ENCODE peak calls at places on chromosomes 1 and 21, in seven cellular contexts. One of them, this sample, is unnamed.
A peak's percentile ranks its signal among the peaks of the same experiment; 100 is the strongest.

GRCh38 chr1:220680085-220680687 is 10.0 kb upstream of the C1orf115 start:
- DNase-seq in stimulated activated CD8-positive, alpha-beta memory T cell treated with anti-CD3 and anti-CD28 coated beads, Interleukin-7, amount 100 ng/mL, for 1 hour: no peak
- DNase-seq in mesothelial cell of epicardium: no peak
- DNase-seq in HEK293T: peak; percentile 64
- DNase-seq in EL: peak; percentile 43
- DNase-seq in hippocampal formation: peak; percentile 10
- DNase-seq in T1000: no peak
- DNase-seq in this sample: no peak

GRCh38 chr1:6093061-6093460 is 47.4 kb downstream of the KCNAB2 start:
- DNase-seq in stimulated activated CD8-positive, alpha-beta memory T cell treated with anti-CD3 and anti-CD28 coated beads, Interleukin-7, amount 100 ng/mL, for 1 hour: no peak
- DNase-seq in mesothelial cell of epicardium: no peak
- DNase-seq in HEK293T: no peak
- DNase-seq in EL: no peak
- DNase-seq in hippocampal formation: no peak
- DNase-seq in T1000: no peak
- DNase-seq in this sample: no peak

GRCh38 chr1:39852214-39852791 is 31.0 kb downstream of the TRIT1 start:
- DNase-seq in stimulated activated CD8-positive, alpha-beta memory T cell treated with anti-CD3 and anti-CD28 coated beads, Interleukin-7, amount 100 ng/mL, for 1 hour: no peak
- DNase-seq in mesothelial cell of epicardium: no peak
- DNase-seq in HEK293T: no peak
- DNase-seq in EL: no peak
- DNase-seq in hippocampal formation: no peak
- DNase-seq in T1000: no peak
- DNase-seq in this sample: no peak

GRCh38 chr1:89698020-89698560 is 65.2 kb downstream of the LRRC8C start:
- DNase-seq in stimulated activated CD8-positive, alpha-beta memory T cell treated with anti-CD3 and anti-CD28 coated beads, Interleukin-7, amount 100 ng/mL, for 1 hour: no peak
- DNase-seq in mesothelial cell of epicardium: no peak
- DNase-seq in HEK293T: no peak
- DNase-seq in EL: no peak
- DNase-seq in hippocampal formation: no peak
- DNase-seq in T1000: no peak
- DNase-seq in this sample: no peak

GRCh38 chr1:160207118-160207650 is 2.0 kb downstream of the PEA15 start:
- DNase-seq in stimulated activated CD8-positive, alpha-beta memory T cell treated with anti-CD3 and anti-CD28 coated beads, Interleukin-7, amount 100 ng/mL, for 1 hour: no peak
- DNase-seq in mesothelial cell of epicardium: no peak
- DNase-seq in HEK293T: no peak
- DNase-seq in EL: no peak
- DNase-seq in hippocampal formation: no peak
- DNase-seq in T1000: no peak
- DNase-seq in this sample: no peak

GRCh38 chr1:54998677-54999076 is at the start of gene BSND:
- DNase-seq in stimulated activated CD8-positive, alpha-beta memory T cell treated with anti-CD3 and anti-CD28 coated beads, Interleukin-7, amount 100 ng/mL, for 1 hour: no peak
- DNase-seq in mesothelial cell of epicardium: no peak
- DNase-seq in HEK293T: no peak
- DNase-seq in EL: no peak
- DNase-seq in hippocampal formation: no peak
- DNase-seq in T1000: no peak
- DNase-seq in this sample: no peak

GRCh38 chr1:202343652-202344349 is 2.1 kb upstream of the UBE2T start:
- DNase-seq in stimulated activated CD8-positive, alpha-beta memory T cell treated with anti-CD3 and anti-CD28 coated beads, Interleukin-7, amount 100 ng/mL, for 1 hour: no peak
- DNase-seq in mesothelial cell of epicardium: no peak
- DNase-seq in HEK293T: no peak
- DNase-seq in EL: peak; percentile 50
- DNase-seq in hippocampal formation: peak; percentile 63
- DNase-seq in T1000: no peak
- DNase-seq in this sample: no peak

GRCh38 chr1:37606481-37607263 is 10.9 kb upstream of the GNL2 start:
- DNase-seq in stimulated activated CD8-positive, alpha-beta memory T cell treated with anti-CD3 and anti-CD28 coated beads, Interleukin-7, amount 100 ng/mL, for 1 hour: no peak
- DNase-seq in mesothelial cell of epicardium: no peak
- DNase-seq in HEK293T: no peak
- DNase-seq in EL: peak; percentile 10
- DNase-seq in hippocampal formation: no peak
- DNase-seq in T1000: no peak
- DNase-seq in this sample: no peak

GRCh38 chr1:11617314-11617713 is 36.9 kb downstream of the FBXO2 start:
- DNase-seq in stimulated activated CD8-positive, alpha-beta memory T cell treated with anti-CD3 and anti-CD28 coated beads, Interleukin-7, amount 100 ng/mL, for 1 hour: no peak
- DNase-seq in mesothelial cell of epicardium: no peak
- DNase-seq in HEK293T: no peak
- DNase-seq in EL: no peak
- DNase-seq in hippocampal formation: no peak
- DNase-seq in T1000: no peak
- DNase-seq in this sample: no peak

GRCh38 chr1:40818264-40818961 is 34.8 kb downstream of the KCNQ4 start:
- DNase-seq in stimulated activated CD8-positive, alpha-beta memory T cell treated with anti-CD3 and anti-CD28 coated beads, Interleukin-7, amount 100 ng/mL, for 1 hour: peak; percentile 68
- DNase-seq in mesothelial cell of epicardium: no peak
- DNase-seq in HEK293T: no peak
- DNase-seq in EL: peak; percentile 45
- DNase-seq in hippocampal formation: no peak
- DNase-seq in T1000: no peak
- DNase-seq in this sample: peak; percentile 73

GRCh38 chr21:45973475-45974072 is 8.0 kb upstream of the COL6A1 start:
- DNase-seq in stimulated activated CD8-positive, alpha-beta memory T cell treated with anti-CD3 and anti-CD28 coated beads, Interleukin-7, amount 100 ng/mL, for 1 hour: peak; percentile 69
- DNase-seq in mesothelial cell of epicardium: no peak
- DNase-seq in HEK293T: peak; percentile 84
- DNase-seq in EL: peak; percentile 87
- DNase-seq in hippocampal formation: peak; percentile 12
- DNase-seq in T1000: peak; percentile 64
- DNase-seq in this sample: peak; percentile 58

GRCh38 chr1:201011616-201012015 is 11.9 kb downstream of the KIF21B start:
- DNase-seq in stimulated activated CD8-positive, alpha-beta memory T cell treated with anti-CD3 and anti-CD28 coated beads, Interleukin-7, amount 100 ng/mL, for 1 hour: no peak
- DNase-seq in mesothelial cell of epicardium: no peak
- DNase-seq in HEK293T: no peak
- DNase-seq in EL: no peak
- DNase-seq in hippocampal formation: no peak
- DNase-seq in T1000: no peak
- DNase-seq in this sample: no peak

GRCh38 chr1:205354259-205354904 is 2.3 kb downstream of the KLHDC8A start:
- DNase-seq in stimulated activated CD8-positive, alpha-beta memory T cell treated with anti-CD3 and anti-CD28 coated beads, Interleukin-7, amount 100 ng/mL, for 1 hour: peak; percentile 27
- DNase-seq in mesothelial cell of epicardium: no peak
- DNase-seq in HEK293T: peak; percentile 71
- DNase-seq in EL: peak; percentile 70
- DNase-seq in hippocampal formation: peak; percentile 72
- DNase-seq in T1000: no peak
- DNase-seq in this sample: no peak

GRCh38 chr1:201481761-201482493 is 12.9 kb upstream of the PHLDA3 start:
- DNase-seq in stimulated activated CD8-positive, alpha-beta memory T cell treated with anti-CD3 and anti-CD28 coated beads, Interleukin-7, amount 100 ng/mL, for 1 hour: peak; percentile 72
- DNase-seq in mesothelial cell of epicardium: peak; percentile 74
- DNase-seq in HEK293T: peak; percentile 95
- DNase-seq in EL: peak; percentile 74
- DNase-seq in hippocampal formation: peak; percentile 82
- DNase-seq in T1000: peak; percentile 74
- DNase-seq in this sample: peak; percentile 70

GRCh38 chr21:44888581-44889550 is 15.4 kb upstream of the PTTG1IP start:
- DNase-seq in stimulated activated CD8-positive, alpha-beta memory T cell treated with anti-CD3 and anti-CD28 coated beads, Interleukin-7, amount 100 ng/mL, for 1 hour: no peak
- DNase-seq in mesothelial cell of epicardium: no peak
- DNase-seq in HEK293T: no peak
- DNase-seq in EL: no peak
- DNase-seq in hippocampal formation: no peak
- DNase-seq in T1000: no peak
- DNase-seq in this sample: no peak

This sample was measured in stimulated activated naive B cell treated with anti-CD40 and anti-IgM and Interleukin-4, amounts not matched to agents 10 μg/mL and 1 μg/mL and 100 μg/mL, for 72 hours.